ENCODE peak calls at places on chromosome 1, in seven cellular contexts. A, Y, D, X, W, V and P are unnamed samples.

GRCh38 chr1:53145942-53146708 is 3.7 kb upstream of the SLC1A7 start:
- DNase-seq in A (peak; percentile 98), Y (no peak), D (no peak), X (no peak), W (peak; percentile 100), V (peak; percentile 98), P (no peak)

GRCh38 chr1:117205368-117205767 is 5.4 kb downstream of the VTCN1 start:
- DNase-seq in A (no peak), Y (no peak), D (no peak), X (no peak), W (no peak), V (no peak), P (no peak)

GRCh38 chr1:87279966-87280535 is 48.6 kb upstream of the LMO4 start:
- DNase-seq in A (no peak), Y (no peak), D (no peak), X (no peak), W (peak; percentile 23), V (no peak), P (no peak)

GRCh38 chr1:145997156-145998023 is 1.0 kb upstream of the TXNIP start:
- DNase-seq in A (no peak), Y (no peak), D (no peak), X (no peak), W (no peak), V (no peak), P (no peak)

GRCh38 chr1:41673355-41673754 is 188.9 kb upstream of the EDN2 start:
- DNase-seq in A (no peak), Y (no peak), D (no peak), X (no peak), W (peak; percentile 78), V (no peak), P (no peak)

GRCh38 chr1:228530951-228531731 is 44.0 kb downstream of the RNF187 start:
- DNase-seq in A (no peak), Y (no peak), D (no peak), X (no peak), W (no peak), V (no peak), P (no peak)

GRCh38 chr1:113991467-113991997 is 12.3 kb downstream of the OLFML3 start:
- DNase-seq in A (no peak), Y (no peak), D (no peak), X (no peak), W (no peak), V (no peak), P (no peak)

GRCh38 chr1:162548170-162548569 is 13.4 kb upstream of the UAP1 start:
- DNase-seq in A (peak; percentile 89), Y (no peak), D (no peak), X (no peak), W (peak; percentile 63), V (peak; percentile 88), P (no peak)

GRCh38 chr1:39539252-39539790 is 37.3 kb downstream of the PABPC4 start:
- DNase-seq in A (peak; percentile 57), Y (peak; percentile 100), D (peak; percentile 71), X (peak; percentile 52), W (peak; percentile 76), V (peak; percentile 49), P (peak; percentile 57)

GRCh38 chr1:30790850-30791778 is 33.5 kb upstream of the LAPTM5 start:
- DNase-seq in A (no peak), Y (no peak), D (no peak), X (no peak), W (peak; percentile 49), V (no peak), P (no peak)

GRCh38 chr1:246814890-246815289 is 90.7 kb downstream of the SCCPDH start:
- DNase-seq in A (no peak), Y (no peak), D (no peak), X (no peak), W (no peak), V (no peak), P (no peak)

GRCh38 chr1:156480411-156481192 is 20.0 kb downstream of the MEF2D start:
- DNase-seq in A (no peak), Y (no peak), D (no peak), X (no peak), W (no peak), V (no peak), P (no peak)